ENCODE peak calls at places on chromosome 1, in nine cellular contexts. B is thoracic aorta; A is CD4-positive, CD25-positive, alpha-beta regulatory T cell; U is SK-N-SH; C is lung; X is trophoblast cell; I is CD8-positive, alpha-beta T cell; V is prostate gland; F is SJSA1. O is an unnamed sample. For H3K27me3 and H3K9me3, the result is how much of the 10 kb centered on the place peaks cover.

GRCh38 chr1:55868026-55868425 is 652.9 kb upstream of the USP24 start:
- DNase-seq in X (no peak), V (peak), U (no peak), I (no peak), B (no peak), F (no peak), C (no peak), A (no peak), O (no peak)

GRCh38 chr1:21313146-21313885 is 23.1 kb upstream of the ECE1 start:
- DNase-seq in V (no peak), B (no peak), I (no peak), A (no peak), C (no peak), U (peak), F (no peak), X (no peak), O (no peak)

GRCh38 chr1:211631168-211631567 is 44.3 kb downstream of the NEK2 start:
- DNase-seq in B (no peak), X (no peak), C (no peak), F (no peak), I (no peak), V (no peak), U (no peak), A (no peak), O (no peak)

GRCh38 chr1:1432566-1432950 is 2.9 kb upstream of the VWA1 start:
- DNase-seq in I (no peak), F (no peak), C (no peak), V (no peak), A (no peak), B (no peak), X (no peak), U (peak), O (no peak)

GRCh38 chr1:154865442-154866256 is 4.4 kb downstream of the KCNN3 start:
- DNase-seq in C (no peak), X (no peak), U (no peak), F (no peak), A (no peak), V (no peak), I (no peak), B (no peak), O (no peak)

GRCh38 chr1:110542730-110543129 is 23.8 kb upstream of the KCNA10 start:
- DNase-seq in F (no peak), A (no peak), I (no peak), X (peak), B (no peak), C (no peak), U (no peak), V (no peak), O (peak)

GRCh38 chr1:108878678-108879077 is 1.9 kb downstream of the GPSM2 start:
- DNase-seq in F (no peak), B (no peak), U (peak), C (no peak), A (no peak), I (no peak), V (no peak), X (no peak), O (no peak)

GRCh38 chr1:174337000-174337681 is 110.6 kb upstream of the GPR52 start:
- DNase-seq in A (no peak), I (no peak), C (no peak), V (no peak), B (no peak), F (no peak), X (no peak), U (no peak), O (no peak)

GRCh38 chr1:159922499-159923202 is 2.7 kb downstream of the TAGLN2 start:
- DNase-seq in I (no peak), A (no peak), X (peak), B (no peak), U (peak), C (peak), V (no peak), F (no peak), O (no peak)

GRCh38 chr1:101431956-101432510 is 195.2 kb downstream of the S1PR1 start:
- DNase-seq in C (no peak), B (no peak), A (no peak), X (no peak), F (no peak), I (no peak), V (no peak), U (no peak), O (no peak)

GRCh38 chr1:27891196-27891889 is 19.0 kb downstream of the THEMIS2 start:
- DNase-seq in X (peak), C (no peak), A (no peak), U (no peak), I (no peak), F (no peak), V (no peak), B (no peak), O (no peak)

GRCh38 chr1:57770772-57771171 is 346.9 kb upstream of the DAB1 start:
- DNase-seq in F (no peak), B (no peak), C (no peak), A (no peak), X (peak), U (no peak), I (no peak), V (no peak), O (no peak)

GRCh38 chr1:198255783-198256182 is 99.0 kb downstream of the NEK7 start:
- DNase-seq in F (no peak), V (no peak), B (no peak), U (no peak), X (no peak), A (no peak), C (no peak), I (no peak), O (no peak)

GRCh38 chr1:245702346-245702745 is 547.6 kb downstream of the KIF26B start:
- DNase-seq in B (no peak), A (no peak), I (no peak), F (no peak), V (no peak), X (no peak), U (no peak), C (no peak), O (no peak)

GRCh38 chr1:14567056-14567455 is 31.4 kb upstream of the KAZN start:
- DNase-seq in F (no peak), B (no peak), I (no peak), C (no peak), V (no peak), U (no peak), X (peak), A (no peak), O (peak)

GRCh38 chr1:7295946-7296345 is 475.1 kb upstream of the VAMP3 start:
- DNase-seq in U (no peak), A (no peak), F (no peak), V (no peak), I (no peak), C (peak), X (no peak), B (no peak), O (no peak)

GRCh38 chr1:207470927-207471326 is 16.8 kb downstream of the CR2 start:
- DNase-seq in F (no peak), U (no peak), B (no peak), A (no peak), I (no peak), V (no peak), X (no peak), C (no peak), O (no peak)

GRCh38 chr1:116516631-116517030 is 54.2 kb downstream of the CD58 start:
- DNase-seq in B (no peak), U (no peak), C (no peak), A (no peak), I (no peak), V (no peak), X (no peak), F (no peak), O (no peak)

GRCh38 chr1:157628773-157629172 is 30.9 kb upstream of the FCRL4 start:
- DNase-seq in U (no peak), V (no peak), C (no peak), A (no peak), X (no peak), B (no peak), F (no peak), I (no peak), O (no peak)

GRCh38 chr1:2101531-2101930 is 51.3 kb downstream of the PRKCZ start:
- DNase-seq in X (no peak), I (no peak), B (no peak), C (no peak), A (no peak), V (no peak), F (no peak), U (no peak), O (no peak)

GRCh38 chr1:53210954-53211353 is 9.5 kb downstream of the CZIB start:
- DNase-seq in F (no peak), I (no peak), X (no peak), U (no peak), B (no peak), C (no peak), A (no peak), V (no peak), O (no peak)

GRCh38 chr1:170634819-170635410 is 29.0 kb upstream of the PRRX1 start:
- DNase-seq in A (no peak), C (no peak), U (no peak), I (no peak), V (no peak), X (no peak), B (no peak), F (no peak), O (no peak)

GRCh38 chr1:172658871-172659453 is at the start of gene FASLG:
- DNase-seq in A (no peak), I (no peak), F (no peak), B (no peak), C (no peak), X (no peak), V (no peak), U (no peak), O (no peak)

GRCh38 chr1:52636701-52637695 is 4.0 kb downstream of the SHISAL2A start:
- DNase-seq in I (peak), B (no peak), U (no peak), X (peak), V (no peak), A (peak), F (no peak), C (no peak), O (no peak)

GRCh38 chr1:91830242-91831131 is 55.5 kb downstream of the TGFBR3 start:
- DNase-seq in A (no peak), F (peak), C (peak), U (no peak), B (peak), V (no peak), I (no peak), X (peak), O (no peak)

GRCh38 chr1:73627723-73628122 is 570.3 kb downstream of the LRRIQ3 start:
- DNase-seq in I (no peak), F (no peak), B (no peak), A (no peak), V (no peak), U (no peak), X (no peak), C (no peak), O (no peak)

GRCh38 chr1:110196917-110197782 is 13.0 kb upstream of the KCNC4 start:
- DNase-seq in F (no peak), C (peak), V (no peak), B (no peak), U (peak), A (peak), X (peak), I (peak), O (peak)

GRCh38 chr1:50970508-50970885 is 452 bp downstream of the CDKN2C start:
- DNase-seq in I (no peak), V (no peak), B (no peak), X (peak), C (no peak), F (no peak), U (no peak), A (no peak), O (no peak)

GRCh38 chr1:50969611-50970507 is at the start of gene CDKN2C:
- DNase-seq in U (peak), V (peak), A (peak), B (no peak), F (peak), I (peak), C (peak), X (peak), O (peak)

GRCh38 chr1:50968884-50969610 is 998 bp upstream of the CDKN2C start:
- DNase-seq in F (peak), C (peak), B (no peak), I (peak), X (peak), A (peak), U (peak), V (peak), O (no peak)

GRCh38 chr1:50967416-50968020 is 2.5 kb upstream of the CDKN2C start:
- DNase-seq in U (no peak), X (no peak), A (no peak), F (no peak), B (no peak), I (no peak), C (no peak), V (no peak), O (peak)

GRCh38 chr1:50968021-50968883 is 1.8 kb upstream of the CDKN2C start:
- DNase-seq in U (peak), V (peak), B (no peak), X (peak), C (peak), I (peak), F (peak), A (peak), O (peak)
- H3K27me3 ChIP-seq in U (under half), V (under half), B (under half), X (under half), C (under half), I (under half), F (under half), A (under half), O (under half)

GRCh38 chr1:191578281-191578680 is 580.0 kb upstream of the RGS18 start:
- DNase-seq in C (no peak), U (no peak), V (no peak), X (no peak), A (no peak), B (no peak), F (no peak), I (no peak), O (no peak)
- H3K4me3 ChIP-seq in C (no peak), U (no peak), V (no peak), X (no peak), A (no peak), B (no peak), F (no peak), I (no peak), O (no peak)

GRCh38 chr1:152348447-152348846 is 11.4 kb downstream of the FLG2 start:
- DNase-seq in F (no peak), U (no peak), I (no peak), V (no peak), X (no peak), C (no peak), A (no peak), B (no peak), O (no peak)
- H3K9me3 ChIP-seq in F (under half), U (under half), I (under half), V (under half), X (under half), C (under half), A (under half), B (under half), O (under half)

DNA sequence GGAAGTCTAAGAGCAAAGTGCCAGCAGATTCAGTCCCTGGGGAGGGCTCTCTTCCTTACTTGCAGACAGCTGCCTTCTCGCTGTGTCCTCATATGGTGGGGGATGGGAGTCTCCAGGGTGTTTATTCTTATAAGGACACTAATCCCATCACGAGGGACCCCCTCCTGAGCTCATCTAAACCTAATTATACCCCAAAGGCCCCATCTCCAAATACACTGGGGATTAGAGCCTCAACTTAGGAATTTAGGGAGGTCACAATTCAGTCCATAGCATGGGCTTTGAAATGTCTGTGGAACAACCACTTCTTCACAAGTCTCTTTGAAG is 34.7 kb upstream of the ZC3H12A start:
- DNase-seq in V (no peak), X (no peak), F (no peak), A (no peak), B (no peak), C (no peak), I (no peak), U (no peak), O (no peak)
- H3K27me3 ChIP-seq in V (under half), X (under half), F (under half), A (under half), B (under half), C (under half), I (under half), U (under half), O (under half)

O was measured in HAP-1.